ENCODE peak calls at places on chromosomes 4 and X, in four cellular contexts. D is DND-41, H is mammary epithelial cell, W is GM12878. L is an unnamed sample.

GRCh38 chr4:83011779-83012630 is 1.4 kb upstream of the LIN54 start:
- DNase-seq in D (peak), H (peak), W (no peak), L (no peak)

GRCh38 chr4:173171098-173171497 is 2.5 kb downstream of the GALNT7 start:
- DNase-seq in D (no peak), H (peak), W (no peak), L (peak)

GRCh38 chrX:118978451-118978850 is 4.0 kb downstream of the LONRF3 start:
- DNase-seq in D (no peak), H (no peak), W (no peak), L (no peak)

GRCh38 chrX:154436290-154436596 is 711 bp upstream of the GDI1 start:
- DNase-seq in D (no peak), H (no peak), W (no peak), L (no peak)

GRCh38 chr4:11650801-11651596 is 222.3 kb upstream of the HS3ST1 start:
- DNase-seq in D (no peak), H (no peak), W (no peak), L (no peak)

GRCh38 chr4:165384608-165385007 is 5.8 kb downstream of the CPE start:
- DNase-seq in D (no peak), H (no peak), W (no peak), L (no peak)

GRCh38 chrX:116204947-116205346 is 34.4 kb downstream of the AGTR2 start:
- DNase-seq in D (no peak), H (peak), W (no peak), L (peak)

GRCh38 chr4:143337600-143338287 is 1.1 kb downstream of the GAB1 start:
- DNase-seq in D (peak), H (peak), W (no peak), L (peak)

GRCh38 chr4:156185514-156185913 is 231.8 kb upstream of the CTSO start:
- DNase-seq in D (no peak), H (no peak), W (no peak), L (no peak)

GRCh38 chr4:98679738-98680137 is 21.3 kb upstream of the TSPAN5 start:
- DNase-seq in D (no peak), H (no peak), W (no peak), L (peak)

GRCh38 chrX:46707274-46707965 is 51.5 kb downstream of the SLC9A7 start:
- DNase-seq in D (no peak), H (no peak), W (no peak), L (no peak)

GRCh38 chr4:2484993-2485392 is 16.1 kb downstream of the RNF4 start:
- DNase-seq in D (no peak), H (no peak), W (peak), L (peak)

GRCh38 chrX:1564750-1565683 is 26.4 kb upstream of the AKAP17A start:
- DNase-seq in D (peak), H (no peak), W (no peak), L (no peak)

GRCh38 chrX:18291006-18291545 is 63.4 kb downstream of the SCML2 start:
- DNase-seq in D (no peak), H (no peak), W (no peak), L (no peak)

GRCh38 chrX:2500681-2501151 is at the start of the genes DHRSX and ZBED1:
- DNase-seq in D (peak), H (no peak), W (no peak), L (peak)

GRCh38 chr4:125368161-125368560 is 53.4 kb downstream of the FAT4 start:
- DNase-seq in D (no peak), H (no peak), W (no peak), L (no peak)

GRCh38 chrX:131792789-131793462 is 230.2 kb upstream of the STK26 start:
- DNase-seq in D (peak), H (peak), W (peak), L (no peak)

GRCh38 chrX:30659421-30659820 is 6.2 kb downstream of the GK start:
- DNase-seq in D (no peak), H (peak), W (no peak), L (no peak)

GRCh38 chr4:21845663-21846062 is 102.9 kb downstream of the KCNIP4 start:
- DNase-seq in D (no peak), H (no peak), W (no peak), L (no peak)

GRCh38 chr4:147860960-147861359 is 129.1 kb downstream of the ARHGAP10 start:
- DNase-seq in D (no peak), H (no peak), W (no peak), L (no peak)

GRCh38 chrX:133370719-133371275 is 44.5 kb downstream of the GPC4 start:
- DNase-seq in D (no peak), H (no peak), W (no peak), L (no peak)

GRCh38 chr4:2804973-2805501 is 12.2 kb downstream of the SH3BP2 start:
- DNase-seq in D (no peak), H (no peak), W (no peak), L (no peak)

GRCh38 chr4:73007526-73008100 is 61.9 kb downstream of the COX18 start:
- DNase-seq in D (no peak), H (no peak), W (no peak), L (peak)

GRCh38 chr4:70367813-70368212 is 7.3 kb downstream of the SMR3A start:
- DNase-seq in D (no peak), H (no peak), W (no peak), L (no peak)
- H3K9ac ChIP-seq in D (no peak), H (no peak), W (no peak), L (no peak)

GRCh38 chr4:13539047-13539720 is 5.1 kb downstream of the NKX3-2 start:
- DNase-seq in D (no peak), H (no peak), W (no peak), L (peak)

GRCh38 chr4:13538427-13538973 is 5.8 kb downstream of the NKX3-2 start:
- DNase-seq in D (no peak), H (no peak), W (no peak), L (no peak)

GRCh38 chr4:13540446-13541175 is 3.7 kb downstream of the NKX3-2 start:
- DNase-seq in D (no peak), H (no peak), W (no peak), L (no peak)

GRCh38 chr4:13541176-13541604 is 3.1 kb downstream of the NKX3-2 start:
- DNase-seq in D (no peak), H (no peak), W (no peak), L (no peak)

GRCh38 chr4:13539721-13540445 is 4.4 kb downstream of the NKX3-2 start:
- DNase-seq in D (no peak), H (no peak), W (no peak), L (no peak)
- TF ChIP-seq EZH2 in D (no peak), H (peak), W (no peak), L (peak)

GRCh38 chrX:13693341-13693871 is 4.5 kb downstream of the RAB9A start:
- DNase-seq in D (no peak), H (peak), W (no peak), L (no peak)
- H3K9ac ChIP-seq in D (no peak), H (peak), W (peak), L (no peak)

GRCh38 chrX:137574784-137575298 is 8.9 kb downstream of the ZIC3 start:
- DNase-seq in D (no peak), H (no peak), W (no peak), L (peak)

GRCh38 chrX:137574102-137574783 is 8.3 kb downstream of the ZIC3 start:
- DNase-seq in D (no peak), H (no peak), W (no peak), L (peak)

GRCh38 chrX:137575596-137576255 is 9.8 kb downstream of the ZIC3 start:
- DNase-seq in D (no peak), H (no peak), W (no peak), L (peak)

GRCh38 chrX:137569470-137569891 is 3.6 kb downstream of the ZIC3 start:
- DNase-seq in D (no peak), H (no peak), W (no peak), L (no peak)

GRCh38 chrX:137573356-137574101 is 7.6 kb downstream of the ZIC3 start:
- DNase-seq in D (no peak), H (no peak), W (no peak), L (peak)
- TF ChIP-seq EZH2 in D (no peak), H (no peak), W (no peak), L (no peak)

GRCh38 chrX:10089378-10089795 is 67.4 kb upstream of the CLCN4 start:
- DNase-seq in D (no peak), H (no peak), W (no peak), L (no peak)
- H3K9ac ChIP-seq in D (no peak), H (no peak), W (no peak), L (no peak)

L was measured in neural progenitor cell.